ENCODE peak calls at places on chromosomes 16 and 17, in six cellular contexts. G, L, Y, N, E and Q are unnamed samples.

GRCh38 chr16:7161886-7162285 is 170.8 kb upstream of the RBFOX1 start:
- DNase-seq in E (no peak), G (no peak), Y (no peak), L (no peak), N (no peak), Q (no peak)

GRCh38 chr16:17564856-17565255 is 94.1 kb upstream of the XYLT1 start:
- DNase-seq in E (no peak), G (no peak), L (no peak), Y (no peak), N (no peak), Q (no peak)

GRCh38 chr17:73342549-73343167 is 30.9 kb upstream of the CDC42EP4 start:
- DNase-seq in E (no peak), L (no peak), N (peak; percentile 60), G (no peak), Y (no peak), Q (no peak)

GRCh38 chr17:79650861-79651260 is 40.0 kb upstream of the RBFOX3 start:
- DNase-seq in E (no peak), L (no peak), Y (no peak), G (no peak), N (no peak), Q (no peak)

GRCh38 chr17:39001703-39002637 is 34.8 kb upstream of the FBXO47 start:
- DNase-seq in L (peak; percentile 27), G (no peak), N (peak; percentile 99), Y (no peak), E (peak; percentile 57), Q (peak; percentile 86)

GRCh38 chr17:56598471-56598870 is 5.0 kb downstream of the NOG start:
- DNase-seq in N (peak; percentile 54), Y (no peak), E (no peak), G (no peak), L (no peak), Q (no peak)

GRCh38 chr16:66656547-66656946 is 40.0 kb downstream of the CMTM4 start:
- DNase-seq in E (no peak), N (peak; percentile 60), L (no peak), G (no peak), Y (no peak), Q (no peak)

GRCh38 chr16:56488035-56488434 is 31.8 kb downstream of the BBS2 start:
- DNase-seq in G (no peak), Y (no peak), E (no peak), N (no peak), L (no peak), Q (no peak)

GRCh38 chr17:44884941-44885340 is 14.3 kb downstream of the EFTUD2 start:
- DNase-seq in N (no peak), Y (no peak), G (no peak), L (no peak), E (no peak), Q (no peak)

GRCh38 chr17:39622380-39623006 is 4.3 kb upstream of the PPP1R1B start:
- DNase-seq in G (no peak), E (no peak), N (peak; percentile 48), L (no peak), Y (no peak), Q (no peak)

GRCh38 chr16:58449768-58450167 is 50.2 kb upstream of the NDRG4 start:
- DNase-seq in N (no peak), G (no peak), Y (no peak), L (peak; percentile 46), E (no peak), Q (no peak)

GRCh38 chr16:25140459-25140858 is 28.9 kb downstream of the LCMT1 start:
- DNase-seq in G (no peak), E (no peak), L (no peak), N (no peak), Y (no peak), Q (no peak)

GRCh38 chr17:17252149-17252810 is 15.3 kb upstream of the FLCN start:
- DNase-seq in Y (no peak), N (no peak), L (no peak), E (no peak), G (no peak), Q (no peak)

GRCh38 chr17:19958023-19958422 is 19.6 kb downstream of the AKAP10 start:
- DNase-seq in E (peak; percentile 70), Y (no peak), G (no peak), L (no peak), N (peak; percentile 80), Q (peak; percentile 92)

GRCh38 chr17:72454342-72454741 is 333.5 kb downstream of the SOX9 start:
- DNase-seq in Y (no peak), L (no peak), N (no peak), E (no peak), G (no peak), Q (no peak)

GRCh38 chr16:89037261-89038152 is 56.1 kb upstream of the ACSF3 start:
- DNase-seq in E (peak; percentile 20), G (no peak), Y (no peak), L (peak; percentile 9), N (peak; percentile 67), Q (no peak)

GRCh38 chr16:20004931-20005330 is 68.8 kb downstream of the GPR139 start:
- DNase-seq in Y (no peak), G (no peak), E (no peak), N (no peak), L (no peak), Q (no peak)

GRCh38 chr16:50299508-50300105 is 33.3 kb downstream of the ADCY7 start:
- DNase-seq in E (no peak), L (no peak), G (no peak), Y (no peak), N (no peak), Q (no peak)

GRCh38 chr16:21300309-21301167 is 22.4 kb upstream of the CRYM start:
- DNase-seq in G (no peak), Y (no peak), L (peak; percentile 81), N (peak; percentile 100), E (peak; percentile 94), Q (peak; percentile 98)

GRCh38 chr17:9403207-9403606 is 172.4 kb downstream of the STX8 start:
- DNase-seq in E (no peak), N (no peak), L (no peak), Y (no peak), G (no peak), Q (no peak)

GRCh38 chr17:52297230-52298010 is 138.9 kb upstream of the CA10 start:
- DNase-seq in G (no peak), E (peak; percentile 36), N (peak; percentile 0), Y (no peak), L (peak; percentile 45), Q (no peak)

GRCh38 chr17:8979715-8980114 is 14.2 kb upstream of the PIK3R5 start:
- DNase-seq in E (no peak), G (no peak), Y (no peak), L (no peak), N (no peak), Q (no peak)

GRCh38 chr16:3578121-3578520 is 918 bp upstream of the NLRC3 start:
- DNase-seq in G (peak; percentile 17), Y (peak; percentile 53), N (no peak), L (no peak), E (no peak), Q (no peak)

GRCh38 chr16:80058236-80058635 is 457.7 kb upstream of the MAF start:
- DNase-seq in G (no peak), E (no peak), L (no peak), Y (no peak), N (no peak), Q (no peak)

GRCh38 chr16:46573008-46573833 is 48.0 kb downstream of the SHCBP1 start:
- DNase-seq in Y (no peak), E (peak; percentile 56), L (peak; percentile 19), N (peak; percentile 59), G (no peak), Q (peak; percentile 46)